ENCODE peak calls at places on chromosome 20, in six cellular contexts. K, N, S, J, V and T are unnamed samples.

GRCh38 chr20:44203161-44203560 is 7.4 kb downstream of the OSER1 start:
- DNase-seq in K (no peak), N (no peak), S (no peak), J (no peak), V (no peak), T (no peak)

GRCh38 chr20:57451759-57452661 is 60.8 kb downstream of the RBM38 start:
- DNase-seq in K (no peak), N (no peak), S (no peak), J (no peak), V (no peak), T (no peak)

GRCh38 chr20:51661609-51662178 is 106.5 kb downstream of the ATP9A start:
- DNase-seq in K (no peak), N (no peak), S (no peak), J (peak; percentile 71), V (no peak), T (peak; percentile 11)

GRCh38 chr20:10626896-10627295 is 46.9 kb downstream of the JAG1 start:
- DNase-seq in K (no peak), N (peak; percentile 65), S (no peak), J (no peak), V (no peak), T (no peak)

GRCh38 chr20:17825251-17825691 is 125.5 kb downstream of the BANF2 start:
- DNase-seq in K (no peak), N (no peak), S (no peak), J (no peak), V (no peak), T (no peak)

GRCh38 chr20:445514-446336 is 16.6 kb downstream of the TBC1D20 start:
- DNase-seq in K (no peak), N (no peak), S (no peak), J (no peak), V (no peak), T (no peak)

GRCh38 chr20:433300-433975 is 25.3 kb downstream of the RBCK1 start:
- DNase-seq in K (no peak), N (no peak), S (no peak), J (no peak), V (no peak), T (no peak)

GRCh38 chr20:48718914-48719578 is 108.8 kb downstream of the PREX1 start:
- DNase-seq in K (no peak), N (no peak), S (no peak), J (no peak), V (no peak), T (peak; percentile 27)

GRCh38 chr20:44019638-44020335 is 105.1 kb downstream of the TOX2 start:
- DNase-seq in K (no peak), N (no peak), S (no peak), J (no peak), V (no peak), T (no peak)

GRCh38 chr20:40638414-40638813 is 50.6 kb downstream of the MAFB start:
- DNase-seq in K (no peak), N (no peak), S (no peak), J (no peak), V (no peak), T (no peak)

GRCh38 chr20:57801046-57801445 is 91.2 kb upstream of the PMEPA1 start:
- DNase-seq in K (no peak), N (no peak), S (no peak), J (no peak), V (no peak), T (no peak)

GRCh38 chr20:31845300-31845863 is at the start of gene FOXS1:
- DNase-seq in K (no peak), N (peak; percentile 56), S (no peak), J (peak; percentile 36), V (no peak), T (no peak)

GRCh38 chr20:17565164-17565845 is 4.6 kb upstream of the DSTN start:
- DNase-seq in K (no peak), N (no peak), S (no peak), J (peak; percentile 45), V (no peak), T (no peak)

GRCh38 chr20:6501061-6501460 is 266.4 kb upstream of the BMP2 start:
- DNase-seq in K (peak; percentile 16), N (no peak), S (no peak), J (peak; percentile 76), V (no peak), T (no peak)

GRCh38 chr20:362271-363254 is 15.7 kb downstream of the NRSN2 start:
- DNase-seq in K (no peak), N (peak; percentile 75), S (no peak), J (peak; percentile 76), V (peak; percentile 96), T (no peak)

GRCh38 chr20:57659131-57659788 is 39.0 kb upstream of the ZBP1 start:
- DNase-seq in K (no peak), N (no peak), S (no peak), J (no peak), V (peak; percentile 22), T (no peak)

GRCh38 chr20:23295934-23296333 is 54.7 kb upstream of the NXT1 start:
- DNase-seq in K (no peak), N (no peak), S (no peak), J (no peak), V (no peak), T (no peak)

GRCh38 chr20:16576219-16576618 is 3.0 kb upstream of the KIF16B start:
- DNase-seq in K (no peak), N (no peak), S (no peak), J (no peak), V (no peak), T (no peak)

GRCh38 chr20:13200767-13201500 is 20.1 kb upstream of the ISM1 start:
- DNase-seq in K (no peak), N (no peak), S (no peak), J (no peak), V (no peak), T (no peak)

GRCh38 chr20:41387433-41387832 is 20.8 kb upstream of the EMILIN3 start:
- DNase-seq in K (no peak), N (no peak), S (no peak), J (no peak), V (no peak), T (no peak)

GRCh38 chr20:43971233-43971632 is 56.6 kb downstream of the TOX2 start:
- DNase-seq in K (no peak), N (no peak), S (no peak), J (no peak), V (no peak), T (no peak)

GRCh38 chr20:46899619-46900018 is 5.0 kb downstream of the EYA2 start:
- DNase-seq in K (no peak), N (no peak), S (no peak), J (no peak), V (no peak), T (no peak)

GRCh38 chr20:35618372-35619131 is 2.9 kb downstream of the SPAG4 start:
- DNase-seq in K (no peak), N (no peak), S (no peak), J (peak; percentile 34), V (no peak), T (no peak)

GRCh38 chr20:35620818-35621559 is 5.4 kb downstream of the SPAG4 start:
- DNase-seq in K (no peak), N (no peak), S (no peak), J (no peak), V (no peak), T (no peak)

GRCh38 chr20:35618032-35618371 is 2.4 kb downstream of the SPAG4 start:
- DNase-seq in K (no peak), N (no peak), S (no peak), J (no peak), V (no peak), T (no peak)

GRCh38 chr20:35619196-35620095 is 3.8 kb downstream of the SPAG4 start:
- DNase-seq in K (peak; percentile 54), N (peak; percentile 48), S (peak; percentile 60), J (peak; percentile 81), V (peak; percentile 71), T (peak; percentile 75)

GRCh38 chr20:35621560-35621946 is 5.9 kb downstream of the SPAG4 start:
- DNase-seq in K (no peak), N (no peak), S (no peak), J (no peak), V (no peak), T (no peak)
- TF ChIP-seq CTCF in K (peak; percentile 15), N (no peak), S (no peak), J (peak; percentile 11), V (no peak), T (no peak)

DNA sequence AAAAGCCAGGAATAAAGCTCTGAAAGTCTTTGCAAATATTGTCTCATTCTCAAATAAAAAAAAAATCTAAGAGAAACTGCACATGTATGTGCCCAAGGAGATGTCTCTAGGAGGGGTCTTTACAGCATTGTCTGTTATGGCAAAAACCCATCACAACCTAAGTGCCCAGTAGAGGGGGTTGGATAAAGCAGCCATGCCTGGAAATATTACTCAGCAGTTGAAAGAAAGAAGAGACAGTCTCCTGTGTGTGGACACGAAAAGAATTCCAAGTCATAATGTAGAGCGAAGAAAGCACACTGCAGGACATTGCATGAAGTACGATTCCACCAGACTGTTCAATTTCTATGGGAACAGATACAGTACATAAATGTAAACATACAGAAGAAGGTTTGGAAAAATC is 7.3 kb upstream of the TGM2 start:
- DNase-seq in K (no peak), N (no peak), S (no peak), J (peak; percentile 69), V (no peak), T (no peak)
- TF ChIP-seq CTCF in K (peak; percentile 58), N (no peak), S (no peak), J (peak; percentile 64), V (no peak), T (no peak)

DNA sequence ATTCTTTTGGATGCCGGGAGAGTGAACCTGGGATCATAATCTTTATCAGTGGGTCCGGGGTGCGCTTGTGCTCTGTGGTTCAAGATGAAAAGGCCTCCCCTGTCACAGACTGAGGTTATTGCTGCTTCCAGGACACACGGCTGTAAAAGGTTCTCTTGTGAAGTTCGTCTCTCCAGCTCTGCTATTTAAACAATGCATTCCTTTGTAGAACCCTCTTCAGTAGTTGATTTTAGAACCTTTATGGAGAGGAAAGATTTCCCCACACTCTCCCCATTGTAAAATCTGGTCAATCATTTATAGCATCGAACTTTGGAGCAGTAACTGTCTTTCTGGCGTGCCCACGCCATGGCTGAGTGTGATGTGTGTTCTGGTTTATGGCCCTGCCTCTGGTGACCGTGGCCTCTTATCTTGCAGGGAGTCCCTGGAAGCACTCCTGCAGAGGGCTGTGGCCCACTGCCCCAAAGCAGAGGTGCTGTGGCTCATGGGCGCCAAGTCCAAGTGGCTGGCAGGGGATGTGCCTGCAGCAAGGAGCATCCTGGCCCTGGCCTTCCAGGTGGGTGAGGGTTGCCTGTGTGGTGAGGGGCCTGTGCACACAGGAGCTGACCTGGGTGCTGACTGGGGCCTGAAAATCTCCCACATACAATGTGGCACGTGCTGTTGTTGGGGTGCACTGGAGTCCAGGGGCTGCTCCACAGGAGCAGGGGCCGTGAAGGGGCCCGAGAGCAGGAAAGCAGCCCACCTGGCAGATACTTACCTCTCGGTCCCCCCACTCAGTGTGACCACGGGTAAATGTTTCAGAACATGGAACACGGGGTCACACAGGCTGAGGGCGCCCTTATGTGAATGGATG is 11.6 kb upstream of the C20orf204 start:
- DNase-seq in K (no peak), N (no peak), S (no peak), J (no peak), V (no peak), T (no peak)
- TF ChIP-seq CTCF in K (no peak), N (no peak), S (no peak), J (no peak), V (no peak), T (no peak)

GRCh38 chr20:9454781-9455180 is 59.6 kb upstream of the LAMP5 start:
- DNase-seq in K (no peak), N (no peak), S (no peak), J (no peak), V (no peak), T (no peak)

GRCh38 chr20:9460518-9460917 is 53.9 kb upstream of the LAMP5 start:
- DNase-seq in K (no peak), N (no peak), S (no peak), J (peak; percentile 51), V (no peak), T (no peak)

GRCh38 chr20:9457055-9457454 is 57.3 kb upstream of the LAMP5 start:
- DNase-seq in K (no peak), N (no peak), S (no peak), J (no peak), V (no peak), T (no peak)

GRCh38 chr20:9458075-9458818 is 56.1 kb upstream of the LAMP5 start:
- DNase-seq in K (no peak), N (no peak), S (no peak), J (peak; percentile 44), V (no peak), T (no peak)
- TF ChIP-seq CTCF in K (peak; percentile 34), N (no peak), S (peak; percentile 32), J (peak; percentile 33), V (no peak), T (no peak)